ENCODE peak calls at places on chromosomes 7 and 10, in four cellular contexts. K, Y, L and N are unnamed samples. For H3K79me2, the result is how much of the 10 kb centered on the place peaks cover.

GRCh38 chr7:37730489-37730888 is 46.9 kb downstream of the GPR141 start:
- DNase-seq in K (no peak), Y (no peak), L (no peak), N (peak)

GRCh38 chr7:116697761-116698160 is 25.8 kb downstream of the MET start:
- DNase-seq in K (no peak), Y (no peak), L (no peak), N (no peak)

GRCh38 chr7:118372530-118372929 is 148.0 kb downstream of the ANKRD7 start:
- DNase-seq in K (peak), Y (no peak), L (no peak), N (peak)

GRCh38 chr10:66365686-66366085 is 560.1 kb upstream of the LRRTM3 start:
- DNase-seq in K (no peak), Y (no peak), L (no peak), N (no peak)

GRCh38 chr10:78203915-78204818 is 170.5 kb downstream of the RPS24 start:
- DNase-seq in K (no peak), Y (no peak), L (peak), N (peak)

GRCh38 chr7:157442456-157442855 is 105.7 kb downstream of the DNAJB6 start:
- DNase-seq in K (no peak), Y (no peak), L (no peak), N (no peak)

GRCh38 chr7:155343150-155343549 is 45.5 kb downstream of the INSIG1 start:
- DNase-seq in K (no peak), Y (no peak), L (no peak), N (no peak)

GRCh38 chr10:42646214-42646613 is 7.8 kb upstream of the ZNF33B start:
- DNase-seq in K (no peak), Y (no peak), L (no peak), N (no peak)

GRCh38 chr10:87978166-87978565 is 114.7 kb downstream of the PTEN start:
- DNase-seq in K (no peak), Y (no peak), L (no peak), N (no peak)

GRCh38 chr7:65268782-65269149 is 104.9 kb upstream of the ZNF92 start:
- DNase-seq in K (no peak), Y (no peak), L (no peak), N (no peak)

GRCh38 chr10:7795605-7796004 is 7.6 kb downstream of the ATP5F1C start:
- DNase-seq in K (peak), Y (no peak), L (peak), N (peak)

GRCh38 chr7:137606061-137606674 is 240.6 kb downstream of the DGKI start:
- DNase-seq in K (peak), Y (no peak), L (peak), N (peak)

GRCh38 chr7:23191022-23191421 is 9.2 kb downstream of the NUP42 start:
- DNase-seq in K (peak), Y (no peak), L (no peak), N (no peak)

GRCh38 chr10:6473430-6473829 is 106.6 kb downstream of the PRKCQ start:
- DNase-seq in K (peak), Y (no peak), L (no peak), N (no peak)

GRCh38 chr10:50508315-50509051 is 115.3 kb downstream of the SGMS1 start:
- DNase-seq in K (no peak), Y (peak), L (peak), N (no peak)

GRCh38 chr7:7693881-7694280 is 24.5 kb downstream of the RPA3 start:
- DNase-seq in K (no peak), Y (no peak), L (peak), N (peak)

GRCh38 chr7:93031795-93032194 is 86.0 kb downstream of the SAMD9 start:
- DNase-seq in K (no peak), Y (no peak), L (no peak), N (no peak)

GRCh38 chr10:115056186-115056585 is 37.0 kb upstream of the ATRNL1 start:
- DNase-seq in K (no peak), Y (no peak), L (no peak), N (no peak)

GRCh38 chr7:31476073-31476745 is 37.7 kb upstream of the ITPRID1 start:
- DNase-seq in K (no peak), Y (no peak), L (no peak), N (no peak)

GRCh38 chr10:33179056-33179455 is 155.4 kb downstream of the NRP1 start:
- DNase-seq in K (no peak), Y (no peak), L (no peak), N (peak)

GRCh38 chr7:41987-42386 is 150.4 kb upstream of the FAM20C start:
- DNase-seq in K (no peak), Y (no peak), L (no peak), N (no peak)

GRCh38 chr10:80090120-80090519 is 11.7 kb downstream of the TMEM254 start:
- DNase-seq in K (no peak), Y (no peak), L (no peak), N (peak)

GRCh38 chr10:109994711-109995110 is 13.1 kb upstream of the ADD3 start:
- DNase-seq in K (no peak), Y (no peak), L (no peak), N (no peak)

GRCh38 chr10:69846252-69847000 is 44.7 kb downstream of the COL13A1 start:
- DNase-seq in K (no peak), Y (no peak), L (no peak), N (no peak)

GRCh38 chr7:130995252-130996081 is 261.5 kb upstream of the KLF14 start:
- DNase-seq in K (no peak), Y (no peak), L (no peak), N (no peak)

GRCh38 chr10:84706431-84706830 is 378.0 kb downstream of the CCSER2 start:
- DNase-seq in K (no peak), Y (no peak), L (no peak), N (no peak)

GRCh38 chr10:115093776-115094361 is 704 bp downstream of the ATRNL1 start:
- DNase-seq in K (no peak), Y (no peak), L (no peak), N (no peak)

GRCh38 chr10:11547111-11547625 is 64.3 kb downstream of the USP6NL start:
- DNase-seq in K (no peak), Y (no peak), L (peak), N (peak)

GRCh38 chr10:43252166-43252784 is 14.6 kb downstream of the RASGEF1A start:
- DNase-seq in K (no peak), Y (no peak), L (no peak), N (no peak)

GRCh38 chr10:63711866-63712716 is 190.9 kb downstream of the REEP3 start:
- DNase-seq in K (no peak), Y (no peak), L (peak), N (peak)

GRCh38 chr10:3889961-3890522 is 105.0 kb upstream of the KLF6 start:
- DNase-seq in K (no peak), Y (no peak), L (peak), N (peak)

GRCh38 chr7:7820939-7821338 is 102.5 kb upstream of the RPA3 start:
- DNase-seq in K (no peak), Y (peak), L (no peak), N (peak)

GRCh38 chr10:65765006-65765546 is 1160.8 kb upstream of the LRRTM3 start:
- DNase-seq in K (no peak), Y (no peak), L (no peak), N (no peak)

GRCh38 chr10:88687853-88688467 is 18.1 kb upstream of the LIPK start:
- DNase-seq in K (peak), Y (no peak), L (peak), N (peak)

GRCh38 chr7:20504060-20504459 is 111.4 kb upstream of the ABCB5 start:
- DNase-seq in K (no peak), Y (no peak), L (no peak), N (no peak)

GRCh38 chr7:43648725-43649406 is 66.0 kb downstream of the STK17A start:
- DNase-seq in K (no peak), Y (peak), L (no peak), N (peak)

GRCh38 chr10:13956826-13957225 is 370.1 kb downstream of the PRPF18 start:
- DNase-seq in K (peak), Y (no peak), L (peak), N (no peak)

GRCh38 chr7:98210513-98211220 is 572 bp upstream of the BHLHA15 start:
- DNase-seq in K (no peak), Y (no peak), L (no peak), N (no peak)

GRCh38 chr7:47591655-47592572 is 10.0 kb upstream of the TNS3 start:
- DNase-seq in K (no peak), Y (no peak), L (peak), N (no peak)
- TF ChIP-seq MYC in K (no peak), Y (no peak), L (no peak), N (no peak)

GRCh38 chr10:96711048-96711713 is 9.1 kb downstream of the PIK3AP1 start:
- DNase-seq in K (no peak), Y (no peak), L (no peak), N (no peak)
- H3K79me2 ChIP-seq in K (under half), Y (under half), L (under half), N (under half)

GRCh38 chr7:27680610-27681009 is 17.9 kb upstream of the HIBADH start:
- DNase-seq in K (no peak), Y (no peak), L (no peak), N (no peak)
- H2AFZ ChIP-seq in K (no peak), Y (no peak), L (no peak), N (no peak)

DNA sequence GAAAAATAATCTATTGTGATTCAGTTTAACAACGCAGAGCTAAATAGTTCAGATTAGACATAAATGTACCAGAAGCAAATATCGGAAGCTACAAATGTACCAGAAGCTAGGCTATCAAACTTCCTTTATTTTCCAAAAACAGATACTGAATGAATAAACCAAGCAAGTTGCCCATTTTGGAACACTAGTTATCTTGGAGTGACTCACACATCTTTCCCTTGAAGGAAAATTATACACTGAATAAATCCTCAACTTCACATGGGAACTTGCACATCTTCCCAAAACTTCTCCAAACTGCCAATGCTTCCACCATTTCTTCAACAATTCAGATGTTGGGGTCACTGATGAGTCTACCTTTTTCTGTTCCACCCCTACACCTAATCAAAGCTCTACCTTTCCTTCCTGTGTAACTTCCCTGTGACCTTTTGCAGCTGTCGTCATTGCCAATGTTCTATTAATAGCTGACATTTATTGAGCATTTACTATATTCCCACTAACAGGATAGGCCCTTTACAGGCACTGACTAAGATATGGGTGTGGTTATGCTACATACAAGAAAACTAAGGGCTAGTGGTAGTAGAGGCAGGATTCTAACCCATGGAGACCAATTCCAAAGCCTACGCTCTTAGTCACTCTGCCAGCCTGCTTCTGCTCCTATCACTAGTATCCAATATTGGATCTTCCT is 22.7 kb downstream of the RELN start:
- DNase-seq in K (no peak), Y (no peak), L (no peak), N (no peak)
- TF ChIP-seq MYC in K (no peak), Y (no peak), L (no peak), N (no peak)